ENCODE peak calls at places on chromosomes 2 and 18, in five cellular contexts. V is prostate gland, C is epithelial cell of esophagus, T is IMR-90, E is right lobe of liver. D is an unnamed sample.

GRCh38 chr2:223787358-223787757 is 50.0 kb downstream of the AP1S3 start:
- DNase-seq in V (no peak), C (no peak), T (no peak), E (no peak), D (peak; percentile 28)

GRCh38 chr2:205477016-205477705 is 205.1 kb upstream of the NRP2 start:
- DNase-seq in V (no peak), C (no peak), T (peak; percentile 64), E (no peak), D (no peak)

GRCh38 chr2:160126315-160126714 is 63.9 kb upstream of the PLA2R1 start:
- DNase-seq in V (no peak), C (no peak), T (no peak), E (no peak), D (no peak)

GRCh38 chr18:79410171-79410641 is 14.5 kb downstream of the NFATC1 start:
- DNase-seq in V (no peak), C (no peak), T (no peak), E (no peak), D (no peak)

GRCh38 chr18:3885209-3885792 is 435.3 kb downstream of the TGIF1 start:
- DNase-seq in V (no peak), C (no peak), T (no peak), E (no peak), D (no peak)

GRCh38 chr18:63292844-63293683 is 26.5 kb downstream of the BCL2 start:
- DNase-seq in V (no peak), C (no peak), T (no peak), E (no peak), D (no peak)

GRCh38 chr2:223416826-223417610 is 185.1 kb downstream of the SCG2 start:
- DNase-seq in V (no peak), C (no peak), T (no peak), E (no peak), D (peak; percentile 6)

GRCh38 chr2:2901384-2902345 is 476.0 kb downstream of the EIPR1 start:
- DNase-seq in V (no peak), C (no peak), T (no peak), E (no peak), D (no peak)

GRCh38 chr2:226123307-226123706 is 676.3 kb downstream of the IRS1 start:
- DNase-seq in V (peak; percentile 21), C (peak; percentile 39), T (no peak), E (no peak), D (peak; percentile 79)

GRCh38 chr18:23547806-23548205 is 38.5 kb downstream of the NPC1 start:
- DNase-seq in V (no peak), C (peak; percentile 75), T (no peak), E (no peak), D (peak; percentile 70)

GRCh38 chr2:69366-70344 is 23.4 kb upstream of the FAM110C start:
- DNase-seq in V (peak; percentile 56), C (peak; percentile 64), T (no peak), E (no peak), D (no peak)

GRCh38 chr2:241499146-241499965 is 9.0 kb downstream of the STK25 start:
- DNase-seq in V (no peak), C (no peak), T (no peak), E (no peak), D (no peak)

GRCh38 chr18:12595571-12596255 is 62.2 kb downstream of the SPIRE1 start:
- DNase-seq in V (no peak), C (no peak), T (no peak), E (no peak), D (no peak)

GRCh38 chr2:108922141-108922915 is 66.7 kb downstream of the EDAR start:
- DNase-seq in V (no peak), C (peak; percentile 97), T (peak; percentile 22), E (peak; percentile 30), D (peak; percentile 42)

GRCh38 chr18:63936932-63937393 is 12.1 kb upstream of the HMSD start:
- DNase-seq in V (no peak), C (no peak), T (no peak), E (no peak), D (no peak)

GRCh38 chr2:4745596-4745995 is 946.6 kb upstream of the SOX11 start:
- DNase-seq in V (no peak), C (peak; percentile 23), T (no peak), E (no peak), D (no peak)

GRCh38 chr2:122300758-122301157 is 545.3 kb downstream of the TSN start:
- DNase-seq in V (no peak), C (no peak), T (peak; percentile 2), E (no peak), D (no peak)

GRCh38 chr2:197372582-197372981 is 62.0 kb upstream of the ANKRD44 start:
- DNase-seq in V (no peak), C (no peak), T (peak; percentile 36), E (no peak), D (peak; percentile 65)

GRCh38 chr2:120826260-120826648 is 90.6 kb downstream of the GLI2 start:
- DNase-seq in V (no peak), C (no peak), T (no peak), E (no peak), D (no peak)

GRCh38 chr2:147399011-147399410 is 445.8 kb upstream of the ACVR2A start:
- DNase-seq in V (no peak), C (no peak), T (no peak), E (no peak), D (no peak)

GRCh38 chr18:75317723-75318122 is 107.1 kb downstream of the TSHZ1 start:
- DNase-seq in V (no peak), C (no peak), T (no peak), E (no peak), D (no peak)

GRCh38 chr18:48013162-48013561 is 82.7 kb upstream of the SMAD2 start:
- DNase-seq in V (no peak), C (no peak), T (no peak), E (no peak), D (no peak)

GRCh38 chr18:63545094-63545493 is 2.9 kb downstream of the SERPINB12 start:
- DNase-seq in V (no peak), C (no peak), T (no peak), E (no peak), D (peak; percentile 17)

GRCh38 chr2:25078171-25079049 is 36.5 kb downstream of the EFR3B start:
- DNase-seq in V (peak; percentile 26), C (peak; percentile 73), T (peak; percentile 91), E (no peak), D (peak; percentile 64)

GRCh38 chr2:48146552-48146951 is 240.3 kb upstream of the FBXO11 start:
- DNase-seq in V (no peak), C (no peak), T (no peak), E (no peak), D (no peak)

GRCh38 chr2:98869868-98870267 is 66.2 kb downstream of the CRACDL start:
- DNase-seq in V (peak; percentile 64), C (peak; percentile 74), T (no peak), E (no peak), D (no peak)

GRCh38 chr2:15909157-15909556 is 31.2 kb upstream of the MYCN start:
- DNase-seq in V (no peak), C (no peak), T (no peak), E (no peak), D (no peak)

GRCh38 chr2:240391111-240392051 is 44.1 kb upstream of the GPC1 start:
- DNase-seq in V (no peak), C (no peak), T (no peak), E (peak; percentile 39), D (no peak)

GRCh38 chr2:240815761-240816583 is 4.0 kb downstream of the KIF1A start:
- DNase-seq in V (no peak), C (no peak), T (no peak), E (no peak), D (no peak)

GRCh38 chr2:238388794-238389193 is 37.9 kb upstream of the ASB1 start:
- DNase-seq in V (peak; percentile 52), C (no peak), T (no peak), E (no peak), D (no peak)

GRCh38 chr2:150137338-150137737 is 350.1 kb downstream of the RND3 start:
- DNase-seq in V (no peak), C (peak; percentile 84), T (no peak), E (no peak), D (no peak)

GRCh38 chr2:157747695-157748370 is 119.2 kb upstream of the ACVR1C start:
- DNase-seq in V (no peak), C (peak; percentile 60), T (peak; percentile 89), E (peak; percentile 62), D (peak; percentile 89)
- TF ChIP-seq CTCF in V (no peak), C (no peak), T (no peak), E (no peak), D (no peak)

DNA sequence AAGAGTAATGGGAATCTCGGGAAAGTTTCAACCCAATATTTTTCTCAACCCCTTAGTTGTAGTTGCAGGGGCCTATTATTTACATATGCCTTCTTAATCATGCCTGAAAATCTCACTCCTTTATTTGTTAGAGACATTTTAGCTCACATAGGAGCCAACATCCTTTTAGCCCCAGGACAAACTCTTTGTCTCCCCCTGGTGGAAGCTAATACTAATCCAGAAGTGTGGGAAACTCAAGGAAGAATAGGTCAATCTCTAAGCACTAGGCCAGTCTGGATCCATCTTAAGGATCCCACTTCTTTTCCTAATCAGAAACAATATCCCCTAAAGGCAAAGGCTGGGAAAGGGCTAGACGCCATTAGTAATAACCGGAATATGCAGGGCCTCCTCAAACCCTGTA is 550.9 kb upstream of the PKDCC start:
- DNase-seq in V (no peak), C (no peak), T (no peak), E (no peak), D (no peak)
- TF ChIP-seq CTCF in V (no peak), C (peak; percentile 10), T (no peak), E (no peak), D (no peak)

DNA sequence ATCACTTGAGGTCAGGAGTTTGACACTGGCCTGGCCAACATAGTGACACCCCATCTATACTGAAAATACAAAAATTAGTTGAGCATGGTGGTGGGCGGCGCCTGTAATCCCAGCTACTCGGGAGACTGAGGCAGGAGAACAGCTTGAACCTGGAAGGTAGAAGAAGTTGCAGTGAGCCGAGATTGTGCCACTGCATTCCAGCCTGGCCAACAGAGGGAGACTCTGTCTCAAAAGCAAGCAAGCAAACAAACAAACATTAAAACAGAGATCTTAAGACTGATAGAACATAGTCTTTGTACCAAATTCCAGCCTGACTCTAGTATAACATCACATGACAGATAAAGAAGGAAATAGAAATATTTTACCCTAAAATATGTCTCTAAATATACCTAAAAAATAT is 168.1 kb downstream of the PTPRM start:
- DNase-seq in V (no peak), C (peak; percentile 12), T (no peak), E (no peak), D (no peak)
- TF ChIP-seq CTCF in V (peak; percentile 20), C (peak; percentile 40), T (no peak), E (peak; percentile 43), D (peak; percentile 41)

GRCh38 chr2:10675126-10675525 is 14.6 kb downstream of the NOL10 start:
- DNase-seq in V (no peak), C (no peak), T (no peak), E (no peak), D (no peak)

GRCh38 chr2:10680957-10681356 is 8.8 kb downstream of the NOL10 start:
- DNase-seq in V (no peak), C (no peak), T (peak; percentile 55), E (no peak), D (no peak)

GRCh38 chr2:10680214-10680613 is 9.6 kb downstream of the NOL10 start:
- DNase-seq in V (no peak), C (no peak), T (no peak), E (no peak), D (no peak)

GRCh38 chr2:10678225-10678624 is 11.6 kb downstream of the NOL10 start:
- DNase-seq in V (no peak), C (no peak), T (no peak), E (no peak), D (no peak)
- TF ChIP-seq CTCF in V (no peak), C (no peak), T (peak; percentile 13), E (peak; percentile 19), D (peak; percentile 39)

D was measured in foreskin fibroblast.